ENCODE peak calls at places on chromosomes 1 and 21, in six cellular contexts. One of them, this sample, is unnamed.

GRCh38 chr21:39659070-39659815 is 46.5 kb downstream of the B3GALT5 start:
- DNase-seq in A673: no peak
- DNase-seq in GM06990: no peak
- DNase-seq in astrocyte of the spinal cord: no peak
- DNase-seq in A549: no peak
- DNase-seq in Caco-2: no peak
- DNase-seq in this sample: no peak

GRCh38 chr21:39348355-39349210 is at the start of gene HMGN1:
- DNase-seq in A673: peak; percentile 95
- DNase-seq in GM06990: peak; percentile 87
- DNase-seq in astrocyte of the spinal cord: peak; percentile 91
- DNase-seq in A549: peak; percentile 17
- DNase-seq in Caco-2: peak; percentile 92
- DNase-seq in this sample: peak; percentile 86

GRCh38 chr1:20110679-20111078 is 8.7 kb downstream of the PLA2G2D start:
- DNase-seq in A673: no peak
- DNase-seq in GM06990: no peak
- DNase-seq in astrocyte of the spinal cord: peak; percentile 47
- DNase-seq in A549: no peak
- DNase-seq in Caco-2: no peak
- DNase-seq in this sample: peak; percentile 64

GRCh38 chr1:171218661-171219060 is 29.6 kb upstream of the FMO1 start:
- DNase-seq in A673: no peak
- DNase-seq in GM06990: no peak
- DNase-seq in astrocyte of the spinal cord: no peak
- DNase-seq in A549: no peak
- DNase-seq in Caco-2: no peak
- DNase-seq in this sample: peak; percentile 8

GRCh38 chr1:61539720-61540462 is 185.1 kb downstream of the TM2D1 start:
- DNase-seq in A673: no peak
- DNase-seq in GM06990: no peak
- DNase-seq in astrocyte of the spinal cord: no peak
- DNase-seq in A549: no peak
- DNase-seq in Caco-2: no peak
- DNase-seq in this sample: no peak

GRCh38 chr1:16386454-16387113 is 19.5 kb downstream of the SZRD1 start:
- DNase-seq in A673: no peak
- DNase-seq in GM06990: no peak
- DNase-seq in astrocyte of the spinal cord: peak; percentile 76
- DNase-seq in A549: peak; percentile 48
- DNase-seq in Caco-2: no peak
- DNase-seq in this sample: peak; percentile 59

GRCh38 chr1:86856196-86856595 is 57.7 kb downstream of the SELENOF start:
- DNase-seq in A673: no peak
- DNase-seq in GM06990: no peak
- DNase-seq in astrocyte of the spinal cord: no peak
- DNase-seq in A549: no peak
- DNase-seq in Caco-2: no peak
- DNase-seq in this sample: no peak

GRCh38 chr1:10152709-10153284 is 57.6 kb upstream of the KIF1B start:
- DNase-seq in A673: peak; percentile 71
- DNase-seq in GM06990: no peak
- DNase-seq in astrocyte of the spinal cord: peak; percentile 54
- DNase-seq in A549: peak; percentile 15
- DNase-seq in Caco-2: peak; percentile 46
- DNase-seq in this sample: peak; percentile 51

GRCh38 chr1:21020151-21020550 is 156.5 kb downstream of the EIF4G3 start:
- DNase-seq in A673: no peak
- DNase-seq in GM06990: no peak
- DNase-seq in astrocyte of the spinal cord: peak; percentile 58
- DNase-seq in A549: no peak
- DNase-seq in Caco-2: no peak
- DNase-seq in this sample: no peak

GRCh38 chr1:24393892-24394291 is 19.7 kb downstream of the STPG1 start:
- DNase-seq in A673: no peak
- DNase-seq in GM06990: no peak
- DNase-seq in astrocyte of the spinal cord: peak; percentile 61
- DNase-seq in A549: peak; percentile 28
- DNase-seq in Caco-2: no peak
- DNase-seq in this sample: peak; percentile 65

GRCh38 chr21:34054259-34054658 is 19.1 kb upstream of the MRPS6 start:
- DNase-seq in A673: no peak
- DNase-seq in GM06990: no peak
- DNase-seq in astrocyte of the spinal cord: no peak
- DNase-seq in A549: no peak
- DNase-seq in Caco-2: no peak
- DNase-seq in this sample: no peak

GRCh38 chr1:237650809-237651208 is 239.9 kb downstream of the ZP4 start:
- DNase-seq in A673: no peak
- DNase-seq in GM06990: no peak
- DNase-seq in astrocyte of the spinal cord: no peak
- DNase-seq in A549: no peak
- DNase-seq in Caco-2: no peak
- DNase-seq in this sample: no peak

GRCh38 chr1:58201492-58202106 is 344.9 kb downstream of the OMA1 start:
- DNase-seq in A673: peak; percentile 12
- DNase-seq in GM06990: no peak
- DNase-seq in astrocyte of the spinal cord: no peak
- DNase-seq in A549: no peak
- DNase-seq in Caco-2: no peak
- DNase-seq in this sample: no peak

GRCh38 chr1:23452011-23452411 is 27.5 kb upstream of the TCEA3 start:
- DNase-seq in A673: peak; percentile 29
- DNase-seq in GM06990: no peak
- DNase-seq in astrocyte of the spinal cord: no peak
- DNase-seq in A549: no peak
- DNase-seq in Caco-2: no peak
- DNase-seq in this sample: peak; percentile 33

GRCh38 chr1:158095737-158096335 is 84.9 kb upstream of the CD1D start:
- DNase-seq in A673: peak; percentile 75
- DNase-seq in GM06990: no peak
- DNase-seq in astrocyte of the spinal cord: no peak
- DNase-seq in A549: peak; percentile 60
- DNase-seq in Caco-2: peak; percentile 28
- DNase-seq in this sample: peak; percentile 39

GRCh38 chr1:27122652-27123051 is 32.3 kb downstream of the SLC9A1 start:
- DNase-seq in A673: peak; percentile 91
- DNase-seq in GM06990: no peak
- DNase-seq in astrocyte of the spinal cord: peak; percentile 63
- DNase-seq in A549: peak; percentile 77
- DNase-seq in Caco-2: no peak
- DNase-seq in this sample: peak; percentile 76

GRCh38 chr1:110425196-110425595 is 17.7 kb upstream of the LAMTOR5 start:
- DNase-seq in A673: peak; percentile 43
- DNase-seq in GM06990: no peak
- DNase-seq in astrocyte of the spinal cord: no peak
- DNase-seq in A549: no peak
- DNase-seq in Caco-2: no peak
- DNase-seq in this sample: no peak

GRCh38 chr1:226831953-226832352 is 38.5 kb upstream of the PSEN2 start:
- DNase-seq in A673: no peak
- DNase-seq in GM06990: no peak
- DNase-seq in astrocyte of the spinal cord: no peak
- DNase-seq in A549: no peak
- DNase-seq in Caco-2: no peak
- DNase-seq in this sample: no peak

GRCh38 chr1:198778049-198778448 is 139.2 kb downstream of the PTPRC start:
- DNase-seq in A673: no peak
- DNase-seq in GM06990: no peak
- DNase-seq in astrocyte of the spinal cord: peak; percentile 73
- DNase-seq in A549: no peak
- DNase-seq in Caco-2: no peak
- DNase-seq in this sample: peak; percentile 55

GRCh38 chr1:97123717-97124446 is 402.3 kb downstream of the PTBP2 start:
- DNase-seq in A673: no peak
- DNase-seq in GM06990: no peak
- DNase-seq in astrocyte of the spinal cord: no peak
- DNase-seq in A549: no peak
- DNase-seq in Caco-2: no peak
- DNase-seq in this sample: peak; percentile 71

GRCh38 chr1:239555350-239555749 is 169.0 kb downstream of the CHRM3 start:
- DNase-seq in A673: no peak
- DNase-seq in GM06990: no peak
- DNase-seq in astrocyte of the spinal cord: no peak
- DNase-seq in A549: no peak
- DNase-seq in Caco-2: no peak
- DNase-seq in this sample: no peak

GRCh38 chr1:13487143-13487868 is 26.5 kb downstream of the LRRC38 start:
- DNase-seq in A673: no peak
- DNase-seq in GM06990: no peak
- DNase-seq in astrocyte of the spinal cord: no peak
- DNase-seq in A549: no peak
- DNase-seq in Caco-2: no peak
- DNase-seq in this sample: no peak

DNA sequence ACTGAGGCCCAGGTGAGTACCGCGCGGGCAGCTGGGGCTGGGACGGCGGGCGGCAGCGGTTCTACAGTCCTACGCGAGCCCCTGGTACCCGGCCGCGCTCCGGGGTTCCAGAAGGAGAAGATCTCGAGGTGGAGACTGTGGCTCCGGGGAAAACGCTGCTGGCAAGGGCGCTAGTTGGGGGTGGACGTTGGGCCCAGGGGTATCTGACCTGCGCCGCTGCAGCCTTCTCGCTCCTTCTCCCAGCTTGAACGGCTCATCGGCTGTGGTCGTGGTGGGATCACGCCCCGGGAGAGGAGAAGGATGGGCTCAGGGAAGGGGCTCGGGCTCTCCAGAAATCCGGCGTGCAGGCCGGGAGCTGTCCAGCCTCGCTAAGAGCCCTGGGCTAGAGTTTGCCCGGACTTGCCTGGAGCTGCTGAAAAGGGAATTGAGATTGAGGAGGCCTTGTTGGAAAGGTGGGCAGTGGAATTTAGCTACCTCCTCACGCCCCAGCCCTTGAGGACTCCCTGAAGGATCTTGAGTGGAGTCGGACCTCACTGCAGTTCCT is 1.1 kb upstream of the POU3F1 start:
- DNase-seq in A673: no peak
- DNase-seq in GM06990: no peak
- DNase-seq in astrocyte of the spinal cord: peak; percentile 39
- DNase-seq in A549: no peak
- DNase-seq in Caco-2: no peak
- DNase-seq in this sample: peak; percentile 47
- H3K4me3 ChIP-seq in A673: peak overlapping the region; percentile 97
- H3K4me3 ChIP-seq in GM06990: peak overlapping the region; percentile 66
- H3K4me3 ChIP-seq in astrocyte of the spinal cord: peak overlapping the region; percentile 29
- H3K4me3 ChIP-seq in A549: peak overlapping the region; percentile 59
- H3K4me3 ChIP-seq in Caco-2: peak overlapping the region; percentile 44
- H3K4me3 ChIP-seq in this sample: peak overlapping the region; percentile 57

DNA sequence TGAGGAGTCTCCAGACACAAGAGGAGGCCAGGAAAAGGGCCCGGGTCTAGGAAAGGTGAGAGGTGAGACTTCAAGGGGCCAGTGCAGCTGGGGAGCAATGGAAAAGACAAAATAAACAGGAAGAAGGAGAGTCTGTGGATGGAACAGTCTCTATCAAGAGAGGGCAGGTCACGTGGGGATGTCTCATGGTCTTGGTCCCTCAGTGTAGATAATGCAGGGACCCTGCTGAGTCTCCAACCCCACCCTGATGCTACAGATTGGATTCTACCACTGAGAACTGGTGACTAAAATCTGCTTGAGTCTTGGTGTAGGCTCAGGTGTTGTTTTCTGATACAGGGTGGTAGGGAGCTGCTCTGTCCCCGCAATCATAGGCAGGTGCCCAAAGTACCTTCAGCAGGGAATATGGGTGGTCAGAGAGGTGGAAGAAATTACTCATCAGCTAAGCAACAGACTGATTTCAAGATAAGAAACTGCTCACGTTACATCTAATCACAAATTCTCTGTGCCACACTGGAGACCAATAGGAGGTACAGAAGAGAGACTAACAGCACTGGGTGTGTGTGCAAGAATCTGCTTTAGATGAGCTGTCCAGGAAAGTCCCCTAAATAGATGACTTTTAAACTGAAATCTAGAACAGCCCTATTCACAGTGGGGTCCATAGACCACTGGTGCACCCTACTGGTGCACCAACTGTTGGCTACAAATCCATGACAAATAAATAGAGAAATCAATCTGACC is 101.5 kb upstream of the TLR5 start:
- DNase-seq in A673: peak; percentile 17
- DNase-seq in GM06990: peak; percentile 21
- DNase-seq in astrocyte of the spinal cord: peak; percentile 26
- DNase-seq in A549: no peak
- DNase-seq in Caco-2: no peak
- DNase-seq in this sample: no peak
- TF ChIP-seq CTCF in A673: peak; percentile 33
- TF ChIP-seq CTCF in GM06990: peak; percentile 40
- TF ChIP-seq CTCF in astrocyte of the spinal cord: peak; percentile 41
- TF ChIP-seq CTCF in A549: peak; percentile 19
- TF ChIP-seq CTCF in Caco-2: no peak
- TF ChIP-seq CTCF in this sample: peak; percentile 28

GRCh38 chr1:200673952-200674823 is 4.5 kb upstream of the DDX59 start:
- DNase-seq in A673: no peak
- DNase-seq in GM06990: no peak
- DNase-seq in astrocyte of the spinal cord: no peak
- DNase-seq in A549: no peak
- DNase-seq in Caco-2: no peak
- DNase-seq in this sample: peak; percentile 56
- H3K4me3 ChIP-seq in A673: no peak overlapping the region
- H3K4me3 ChIP-seq in GM06990: no peak overlapping the region
- H3K4me3 ChIP-seq in astrocyte of the spinal cord: no peak overlapping the region
- H3K4me3 ChIP-seq in A549: no peak overlapping the region
- H3K4me3 ChIP-seq in Caco-2: no peak overlapping the region
- H3K4me3 ChIP-seq in this sample: no peak overlapping the region

GRCh38 chr1:208177656-208178055 is 66.5 kb downstream of the PLXNA2 start:
- DNase-seq in A673: no peak
- DNase-seq in GM06990: no peak
- DNase-seq in astrocyte of the spinal cord: no peak
- DNase-seq in A549: no peak
- DNase-seq in Caco-2: peak; percentile 74
- DNase-seq in this sample: no peak

GRCh38 chr1:208179850-208180416 is 64.3 kb downstream of the PLXNA2 start:
- DNase-seq in A673: no peak
- DNase-seq in GM06990: no peak
- DNase-seq in astrocyte of the spinal cord: no peak
- DNase-seq in A549: no peak
- DNase-seq in Caco-2: peak; percentile 53
- DNase-seq in this sample: no peak

GRCh38 chr1:208176654-208177053 is 67.5 kb downstream of the PLXNA2 start:
- DNase-seq in A673: no peak
- DNase-seq in GM06990: no peak
- DNase-seq in astrocyte of the spinal cord: no peak
- DNase-seq in A549: no peak
- DNase-seq in Caco-2: no peak
- DNase-seq in this sample: no peak

GRCh38 chr1:208179303-208179702 is 64.9 kb downstream of the PLXNA2 start:
- DNase-seq in A673: no peak
- DNase-seq in GM06990: no peak
- DNase-seq in astrocyte of the spinal cord: no peak
- DNase-seq in A549: no peak
- DNase-seq in Caco-2: peak; percentile 44
- DNase-seq in this sample: no peak

DNA sequence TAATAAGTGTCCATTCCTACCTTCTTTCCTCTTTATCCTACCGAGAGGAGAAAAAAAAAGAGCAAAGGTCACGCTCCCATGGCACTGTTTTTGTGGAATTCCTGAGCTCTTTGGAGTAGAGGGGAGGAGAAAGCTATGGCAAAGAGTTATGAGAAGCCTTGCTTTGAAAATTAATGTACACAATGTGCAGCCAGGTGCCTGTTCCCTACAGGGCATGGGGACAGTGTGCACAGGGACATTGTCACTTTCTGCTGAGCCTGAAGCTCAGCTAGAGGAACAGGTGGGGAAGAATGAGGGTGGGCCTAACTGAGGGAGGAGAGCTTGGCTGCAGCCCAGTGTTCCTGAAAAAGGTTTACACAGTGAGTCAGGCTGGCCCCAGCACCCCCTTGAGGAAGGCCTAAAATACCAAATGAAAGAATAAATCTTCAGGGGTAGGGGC is 66.1 kb downstream of the PLXNA2 start:
- DNase-seq in A673: no peak
- DNase-seq in GM06990: no peak
- DNase-seq in astrocyte of the spinal cord: no peak
- DNase-seq in A549: no peak
- DNase-seq in Caco-2: peak; percentile 56
- DNase-seq in this sample: no peak
- TF ChIP-seq CTCF in A673: no peak
- TF ChIP-seq CTCF in GM06990: no peak
- TF ChIP-seq CTCF in astrocyte of the spinal cord: no peak
- TF ChIP-seq CTCF in A549: no peak
- TF ChIP-seq CTCF in Caco-2: no peak
- TF ChIP-seq CTCF in this sample: no peak

This sample was measured in fibroblast of villous mesenchyme.